ENCODE peak calls at places on chromosome 17, in four cellular contexts. E is suprapubic skin, F is OCI-LY7, S is NB4. Y is an unnamed sample.

GRCh38 chr17:14845562-14846335 is 419.4 kb downstream of the PMP22 start:
- DNase-seq in E (no peak), S (no peak), F (no peak), Y (no peak)

GRCh38 chr17:66472123-66472522 is 169.7 kb downstream of the PRKCA start:
- DNase-seq in E (no peak), S (no peak), F (no peak), Y (no peak)

GRCh38 chr17:67517335-67517734 is 140.3 kb downstream of the PITPNC1 start:
- DNase-seq in E (no peak), S (no peak), F (no peak), Y (no peak)

GRCh38 chr17:82943339-82943738 is 103.5 kb upstream of the ZNF750 start:
- DNase-seq in E (no peak), F (no peak), S (no peak), Y (peak)

GRCh38 chr17:77352996-77353395 is 212.2 kb downstream of the SEC14L1 start:
- DNase-seq in F (no peak), E (peak), S (no peak), Y (peak)

GRCh38 chr17:37726891-37727780 is 17.7 kb downstream of the HNF1B start:
- DNase-seq in S (no peak), F (no peak), E (no peak), Y (no peak)

GRCh38 chr17:82754297-82755208 is 2.7 kb downstream of the TBCD start:
- DNase-seq in F (peak), S (no peak), E (no peak), Y (no peak)

GRCh38 chr17:66889480-66890230 is 54.7 kb downstream of the CACNG5 start:
- DNase-seq in F (no peak), S (no peak), E (no peak), Y (no peak)

GRCh38 chr17:10119203-10120112 is 78.9 kb downstream of the GAS7 start:
- DNase-seq in F (no peak), E (no peak), S (peak), Y (no peak)

GRCh38 chr17:82200743-82201497 is 11.7 kb downstream of the CCDC57 start:
- DNase-seq in E (no peak), F (no peak), S (no peak), Y (no peak)

GRCh38 chr17:45227631-45228120 is 6.0 kb downstream of the FMNL1 start:
- DNase-seq in F (peak), S (no peak), E (no peak), Y (no peak)

GRCh38 chr17:40362696-40363479 is 1.6 kb downstream of the GJD3 start:
- DNase-seq in F (peak), S (peak), E (no peak), Y (no peak)

GRCh38 chr17:75697651-75698291 is 23.5 kb upstream of the ITGB4 start:
- DNase-seq in E (no peak), F (no peak), S (no peak), Y (no peak)

GRCh38 chr17:28046034-28046825 is 3.8 kb downstream of the NLK start:
- DNase-seq in F (no peak), S (no peak), E (no peak), Y (no peak)

GRCh38 chr17:38457577-38458371 is 29.5 kb downstream of the ARHGAP23 start:
- DNase-seq in S (no peak), E (no peak), F (no peak), Y (no peak)

GRCh38 chr17:33981713-33982601 is 273.1 kb upstream of the CCL2 start:
- DNase-seq in E (no peak), S (peak), F (no peak), Y (no peak)

GRCh38 chr17:49130891-49131290 is 1.7 kb upstream of the B4GALNT2 start:
- DNase-seq in E (no peak), F (no peak), S (no peak), Y (no peak)

GRCh38 chr17:12644623-12645022 is 21.1 kb upstream of the MYOCD start:
- DNase-seq in E (no peak), F (no peak), S (no peak), Y (no peak)

GRCh38 chr17:58325289-58325726 is 3.3 kb downstream of the TSPOAP1 start:
- DNase-seq in S (no peak), E (no peak), F (peak), Y (no peak)

GRCh38 chr17:77253611-77254051 is 112.9 kb downstream of the SEC14L1 start:
- DNase-seq in E (no peak), S (no peak), F (peak), Y (no peak)

GRCh38 chr17:64074704-64075484 is 54.5 kb upstream of the ICAM2 start:
- DNase-seq in S (peak), F (no peak), E (no peak), Y (no peak)

DNA sequence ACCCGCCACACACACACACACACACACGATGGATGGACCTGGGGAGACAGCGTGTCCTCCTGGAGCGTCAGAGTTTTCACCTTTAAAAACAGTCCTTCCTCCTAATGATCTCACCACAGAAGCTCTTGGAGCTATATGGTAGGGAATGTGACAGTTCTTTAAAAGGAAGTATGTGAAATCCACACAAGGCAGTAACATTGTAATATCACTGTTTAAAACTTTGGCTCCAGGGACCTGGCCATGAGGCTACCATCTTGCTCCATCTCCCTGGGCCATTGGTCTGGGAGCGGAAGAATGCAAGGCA is 302.4 kb downstream of the SOX9 start:
- DNase-seq in F (no peak), S (no peak), E (no peak), Y (no peak)
- H3K4me3 ChIP-seq in F (no peak), S (no peak), E (no peak), Y (no peak)

GRCh38 chr17:5793157-5793556 is 208.8 kb upstream of the NLRP1 start:
- DNase-seq in E (no peak), S (no peak), F (no peak), Y (no peak)

GRCh38 chr17:5794881-5795486 is 210.7 kb upstream of the NLRP1 start:
- DNase-seq in E (no peak), S (no peak), F (no peak), Y (no peak)

GRCh38 chr17:5798104-5798503 is 213.8 kb upstream of the NLRP1 start:
- DNase-seq in F (no peak), S (no peak), E (no peak), Y (no peak)

GRCh38 chr17:5797447-5797846 is 213.1 kb upstream of the NLRP1 start:
- DNase-seq in F (no peak), S (no peak), E (no peak), Y (no peak)

GRCh38 chr17:5793899-5794298 is 209.6 kb upstream of the NLRP1 start:
- DNase-seq in E (no peak), F (no peak), S (peak), Y (peak)
- TF ChIP-seq CTCF in E (no peak), F (peak), S (peak), Y (no peak)

GRCh38 chr17:29613856-29614255 is 8.9 kb downstream of the CORO6 start:
- DNase-seq in S (no peak), F (no peak), E (no peak), Y (no peak)
- H3K4me3 ChIP-seq in S (no peak), F (no peak), E (peak), Y (peak)

DNA sequence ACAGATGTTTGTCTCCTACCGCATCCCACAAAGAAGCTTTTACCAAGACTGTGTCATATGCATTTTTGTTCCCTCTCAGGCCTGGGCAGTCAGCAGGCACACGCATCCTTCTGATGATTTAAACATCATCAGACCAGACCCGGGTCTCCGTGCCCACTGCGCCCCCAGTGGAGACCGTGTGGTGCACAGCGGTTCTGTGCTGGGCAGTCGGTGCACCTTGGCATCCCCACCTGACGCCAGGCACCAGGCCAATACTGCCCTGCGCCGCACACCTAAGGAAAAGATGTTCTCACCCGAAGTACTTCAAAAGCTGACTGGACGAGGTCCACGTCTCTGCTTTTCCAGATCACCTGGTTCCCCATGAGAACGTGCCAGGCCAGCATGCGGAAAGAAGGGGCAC is 10.6 kb upstream of the PLD6 start:
- DNase-seq in S (no peak), E (no peak), F (peak), Y (no peak)
- TF ChIP-seq CTCF in S (no peak), E (no peak), F (peak), Y (no peak)

GRCh38 chr17:8418471-8418870 is 17.2 kb upstream of the NDEL1 start:
- DNase-seq in E (no peak), S (no peak), F (no peak), Y (no peak)

GRCh38 chr17:8419305-8419704 is 16.4 kb upstream of the NDEL1 start:
- DNase-seq in E (no peak), S (no peak), F (no peak), Y (no peak)

GRCh38 chr17:8417806-8418205 is 17.9 kb upstream of the NDEL1 start:
- DNase-seq in S (peak), E (no peak), F (no peak), Y (no peak)

GRCh38 chr17:8420041-8420934 is 15.4 kb upstream of the NDEL1 start:
- DNase-seq in E (no peak), S (no peak), F (no peak), Y (no peak)

GRCh38 chr17:8421571-8421970 is 14.1 kb upstream of the NDEL1 start:
- DNase-seq in F (no peak), S (no peak), E (no peak), Y (no peak)
- H3K4me3 ChIP-seq in F (no peak), S (no peak), E (no peak), Y (no peak)

GRCh38 chr17:688100-688989 is 26.3 kb downstream of the VPS53 start:
- DNase-seq in S (peak), F (peak), E (no peak), Y (no peak)
- TF ChIP-seq CTCF in S (peak), F (peak), E (no peak), Y (no peak)

DNA sequence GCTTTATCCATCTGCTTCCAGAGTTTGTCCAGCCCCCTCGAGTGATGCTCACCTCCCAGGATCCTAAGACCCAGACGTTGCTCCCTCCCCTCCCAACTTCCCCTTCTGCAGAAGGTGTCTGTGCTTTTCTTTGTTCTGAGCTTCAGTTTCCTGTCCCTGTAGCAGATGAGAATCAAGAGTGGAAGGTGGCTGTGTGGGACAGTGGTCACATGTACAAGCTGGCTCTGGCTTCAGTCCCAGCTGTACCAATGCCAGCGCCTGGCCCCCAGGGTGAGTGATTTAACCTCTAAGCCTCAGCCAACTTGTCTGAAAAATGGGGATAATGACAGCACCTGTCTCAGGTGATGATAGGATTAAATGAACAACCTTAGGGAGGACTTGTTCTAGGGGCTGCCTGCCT is 7.7 kb downstream of the PRR15L start:
- DNase-seq in S (no peak), E (no peak), F (peak), Y (no peak)
- H3K4me3 ChIP-seq in S (no peak), E (no peak), F (no peak), Y (no peak)